ENCODE peak calls at places on chromosomes 11 and 22, in six cellular contexts. One of them, this sample, is unnamed.

GRCh38 chr11:127056338-127056971 is 55.9 kb upstream of the KIRREL3 start:
- DNase-seq in esophagus squamous epithelium: no peak
- DNase-seq in CD8-positive, alpha-beta memory T cell: no peak
- DNase-seq in PC-3: no peak
- DNase-seq in right atrium auricular region: peak
- DNase-seq in neural progenitor cell: no peak
- DNase-seq in this sample: no peak

GRCh38 chr11:94525933-94526332 is 13.7 kb downstream of the C11orf97 start:
- DNase-seq in PC-3: peak
- DNase-seq in neural progenitor cell: peak
- DNase-seq in esophagus squamous epithelium: no peak
- DNase-seq in CD8-positive, alpha-beta memory T cell: no peak
- DNase-seq in right atrium auricular region: peak
- DNase-seq in this sample: peak

GRCh38 chr11:117662255-117662654 is 134.8 kb downstream of the DSCAML1 start:
- DNase-seq in CD8-positive, alpha-beta memory T cell: no peak
- DNase-seq in right atrium auricular region: no peak
- DNase-seq in esophagus squamous epithelium: no peak
- DNase-seq in PC-3: no peak
- DNase-seq in neural progenitor cell: no peak
- DNase-seq in this sample: no peak

GRCh38 chr11:70895061-70895670 is 357.2 kb downstream of the SHANK2 start:
- DNase-seq in neural progenitor cell: no peak
- DNase-seq in esophagus squamous epithelium: no peak
- DNase-seq in right atrium auricular region: no peak
- DNase-seq in PC-3: no peak
- DNase-seq in CD8-positive, alpha-beta memory T cell: no peak
- DNase-seq in this sample: peak

GRCh38 chr11:40338739-40339138 is 1120.7 kb downstream of the LRRC4C start:
- DNase-seq in CD8-positive, alpha-beta memory T cell: no peak
- DNase-seq in right atrium auricular region: no peak
- DNase-seq in neural progenitor cell: no peak
- DNase-seq in PC-3: peak
- DNase-seq in esophagus squamous epithelium: no peak
- DNase-seq in this sample: no peak

GRCh38 chr11:44609028-44609782 is 43.7 kb downstream of the CD82 start:
- DNase-seq in PC-3: no peak
- DNase-seq in right atrium auricular region: no peak
- DNase-seq in esophagus squamous epithelium: peak
- DNase-seq in CD8-positive, alpha-beta memory T cell: peak
- DNase-seq in neural progenitor cell: no peak
- DNase-seq in this sample: no peak

GRCh38 chr22:33909075-33909458 is 11.2 kb downstream of the LARGE1 start:
- DNase-seq in PC-3: no peak
- DNase-seq in CD8-positive, alpha-beta memory T cell: no peak
- DNase-seq in neural progenitor cell: no peak
- DNase-seq in esophagus squamous epithelium: no peak
- DNase-seq in right atrium auricular region: no peak
- DNase-seq in this sample: no peak

GRCh38 chr11:75344761-75345454 is 6.6 kb downstream of the ARRB1 start:
- DNase-seq in neural progenitor cell: no peak
- DNase-seq in esophagus squamous epithelium: no peak
- DNase-seq in CD8-positive, alpha-beta memory T cell: no peak
- DNase-seq in PC-3: peak
- DNase-seq in right atrium auricular region: no peak
- DNase-seq in this sample: no peak

GRCh38 chr11:116840224-116840745 is 2.9 kb upstream of the APOA1 start:
- DNase-seq in right atrium auricular region: no peak
- DNase-seq in esophagus squamous epithelium: no peak
- DNase-seq in CD8-positive, alpha-beta memory T cell: no peak
- DNase-seq in PC-3: no peak
- DNase-seq in neural progenitor cell: peak
- DNase-seq in this sample: no peak

GRCh38 chr22:35384973-35385588 is 4.2 kb downstream of the HMOX1 start:
- DNase-seq in right atrium auricular region: no peak
- DNase-seq in esophagus squamous epithelium: no peak
- DNase-seq in neural progenitor cell: no peak
- DNase-seq in PC-3: no peak
- DNase-seq in CD8-positive, alpha-beta memory T cell: no peak
- DNase-seq in this sample: no peak

GRCh38 chr11:125514336-125515101 is 18.5 kb upstream of the FEZ1 start:
- DNase-seq in PC-3: peak
- DNase-seq in esophagus squamous epithelium: no peak
- DNase-seq in CD8-positive, alpha-beta memory T cell: peak
- DNase-seq in right atrium auricular region: no peak
- DNase-seq in neural progenitor cell: no peak
- DNase-seq in this sample: no peak

GRCh38 chr22:46462726-46463371 is 74.6 kb downstream of the CELSR1 start:
- DNase-seq in PC-3: peak
- DNase-seq in esophagus squamous epithelium: no peak
- DNase-seq in right atrium auricular region: no peak
- DNase-seq in CD8-positive, alpha-beta memory T cell: no peak
- DNase-seq in neural progenitor cell: no peak
- DNase-seq in this sample: no peak

GRCh38 chr11:36306888-36307287 is 10.8 kb downstream of the PRR5L start:
- DNase-seq in esophagus squamous epithelium: no peak
- DNase-seq in right atrium auricular region: no peak
- DNase-seq in neural progenitor cell: peak
- DNase-seq in CD8-positive, alpha-beta memory T cell: no peak
- DNase-seq in PC-3: peak
- DNase-seq in this sample: no peak

GRCh38 chr11:12686246-12687060 is 12.2 kb downstream of the TEAD1 start:
- DNase-seq in CD8-positive, alpha-beta memory T cell: no peak
- DNase-seq in PC-3: peak
- DNase-seq in right atrium auricular region: no peak
- DNase-seq in esophagus squamous epithelium: no peak
- DNase-seq in neural progenitor cell: no peak
- DNase-seq in this sample: no peak

GRCh38 chr22:48692734-48693376 is 1134.8 kb downstream of the BRD1 start:
- DNase-seq in CD8-positive, alpha-beta memory T cell: no peak
- DNase-seq in neural progenitor cell: no peak
- DNase-seq in PC-3: no peak
- DNase-seq in esophagus squamous epithelium: no peak
- DNase-seq in right atrium auricular region: no peak
- DNase-seq in this sample: peak

GRCh38 chr22:45983797-45984196 is 6.8 kb upstream of the WNT7B start:
- DNase-seq in CD8-positive, alpha-beta memory T cell: no peak
- DNase-seq in PC-3: no peak
- DNase-seq in right atrium auricular region: no peak
- DNase-seq in neural progenitor cell: no peak
- DNase-seq in esophagus squamous epithelium: no peak
- DNase-seq in this sample: no peak

GRCh38 chr22:22167791-22168189 is 76.8 kb upstream of the VPREB1 start:
- DNase-seq in right atrium auricular region: no peak
- DNase-seq in esophagus squamous epithelium: no peak
- DNase-seq in CD8-positive, alpha-beta memory T cell: no peak
- DNase-seq in neural progenitor cell: no peak
- DNase-seq in PC-3: no peak
- DNase-seq in this sample: no peak

GRCh38 chr11:93476796-93477195 is 66.4 kb downstream of the SMCO4 start:
- DNase-seq in right atrium auricular region: no peak
- DNase-seq in esophagus squamous epithelium: no peak
- DNase-seq in neural progenitor cell: no peak
- DNase-seq in PC-3: peak
- DNase-seq in CD8-positive, alpha-beta memory T cell: no peak
- DNase-seq in this sample: no peak

GRCh38 chr11:75193271-75193670 is 42.4 kb downstream of the SLCO2B1 start:
- DNase-seq in PC-3: no peak
- DNase-seq in CD8-positive, alpha-beta memory T cell: no peak
- DNase-seq in neural progenitor cell: no peak
- DNase-seq in right atrium auricular region: no peak
- DNase-seq in esophagus squamous epithelium: no peak
- DNase-seq in this sample: no peak

GRCh38 chr22:19995611-19996339 is 20.8 kb downstream of the ARVCF start:
- DNase-seq in neural progenitor cell: no peak
- DNase-seq in CD8-positive, alpha-beta memory T cell: no peak
- DNase-seq in right atrium auricular region: no peak
- DNase-seq in esophagus squamous epithelium: no peak
- DNase-seq in PC-3: no peak
- DNase-seq in this sample: no peak

GRCh38 chr11:12066799-12067508 is 43.4 kb upstream of the MICAL2 start:
- DNase-seq in neural progenitor cell: peak
- DNase-seq in CD8-positive, alpha-beta memory T cell: no peak
- DNase-seq in esophagus squamous epithelium: no peak
- DNase-seq in PC-3: peak
- DNase-seq in right atrium auricular region: no peak
- DNase-seq in this sample: peak

GRCh38 chr11:74566386-74566960 is 25.9 kb upstream of the POLD3 start:
- DNase-seq in neural progenitor cell: no peak
- DNase-seq in PC-3: no peak
- DNase-seq in esophagus squamous epithelium: no peak
- DNase-seq in CD8-positive, alpha-beta memory T cell: no peak
- DNase-seq in right atrium auricular region: no peak
- DNase-seq in this sample: no peak

GRCh38 chr11:72305077-72305476 is 61.1 kb upstream of the PHOX2A start:
- DNase-seq in esophagus squamous epithelium: no peak
- DNase-seq in neural progenitor cell: no peak
- DNase-seq in PC-3: no peak
- DNase-seq in CD8-positive, alpha-beta memory T cell: no peak
- DNase-seq in right atrium auricular region: no peak
- DNase-seq in this sample: no peak

GRCh38 chr11:86671386-86672006 is 920 bp downstream of the ME3 start:
- DNase-seq in esophagus squamous epithelium: no peak
- DNase-seq in PC-3: peak
- DNase-seq in right atrium auricular region: peak
- DNase-seq in CD8-positive, alpha-beta memory T cell: peak
- DNase-seq in neural progenitor cell: peak
- DNase-seq in this sample: peak

GRCh38 chr11:2897048-2897447 is 11.5 kb upstream of the CDKN1C start:
- DNase-seq in PC-3: no peak
- DNase-seq in neural progenitor cell: no peak
- DNase-seq in right atrium auricular region: no peak
- DNase-seq in CD8-positive, alpha-beta memory T cell: no peak
- DNase-seq in esophagus squamous epithelium: no peak
- DNase-seq in this sample: no peak

GRCh38 chr11:2901196-2901796 is 15.7 kb upstream of the CDKN1C start:
- DNase-seq in right atrium auricular region: no peak
- DNase-seq in neural progenitor cell: no peak
- DNase-seq in PC-3: no peak
- DNase-seq in esophagus squamous epithelium: no peak
- DNase-seq in CD8-positive, alpha-beta memory T cell: no peak
- DNase-seq in this sample: peak

GRCh38 chr11:2896047-2896446 is 10.5 kb upstream of the CDKN1C start:
- DNase-seq in PC-3: no peak
- DNase-seq in CD8-positive, alpha-beta memory T cell: no peak
- DNase-seq in esophagus squamous epithelium: no peak
- DNase-seq in right atrium auricular region: no peak
- DNase-seq in neural progenitor cell: no peak
- DNase-seq in this sample: no peak

GRCh38 chr11:2899080-2899783 is 13.7 kb upstream of the CDKN1C start:
- DNase-seq in PC-3: no peak
- DNase-seq in neural progenitor cell: no peak
- DNase-seq in esophagus squamous epithelium: no peak
- DNase-seq in CD8-positive, alpha-beta memory T cell: no peak
- DNase-seq in right atrium auricular region: no peak
- DNase-seq in this sample: peak

GRCh38 chr11:2898366-2899079 is 12.9 kb upstream of the CDKN1C start:
- DNase-seq in right atrium auricular region: peak
- DNase-seq in neural progenitor cell: no peak
- DNase-seq in PC-3: peak
- DNase-seq in CD8-positive, alpha-beta memory T cell: peak
- DNase-seq in esophagus squamous epithelium: no peak
- DNase-seq in this sample: peak
- H3K27ac ChIP-seq in right atrium auricular region: peak
- H3K27ac ChIP-seq in neural progenitor cell: no peak
- H3K27ac ChIP-seq in PC-3: peak
- H3K27ac ChIP-seq in CD8-positive, alpha-beta memory T cell: no peak
- H3K27ac ChIP-seq in esophagus squamous epithelium: peak
- H3K27ac ChIP-seq in this sample: peak

GRCh38 chr22:36419912-36420882 is 32.4 kb upstream of the MYH9 start:
- DNase-seq in neural progenitor cell: no peak
- DNase-seq in CD8-positive, alpha-beta memory T cell: no peak
- DNase-seq in PC-3: no peak
- DNase-seq in right atrium auricular region: no peak
- DNase-seq in esophagus squamous epithelium: no peak
- DNase-seq in this sample: no peak

GRCh38 chr22:36419177-36419911 is 31.6 kb upstream of the MYH9 start:
- DNase-seq in esophagus squamous epithelium: no peak
- DNase-seq in CD8-positive, alpha-beta memory T cell: no peak
- DNase-seq in right atrium auricular region: peak
- DNase-seq in PC-3: no peak
- DNase-seq in neural progenitor cell: no peak
- DNase-seq in this sample: no peak

GRCh38 chr22:36413022-36413770 is 25.4 kb upstream of the MYH9 start:
- DNase-seq in PC-3: no peak
- DNase-seq in esophagus squamous epithelium: no peak
- DNase-seq in CD8-positive, alpha-beta memory T cell: no peak
- DNase-seq in right atrium auricular region: no peak
- DNase-seq in neural progenitor cell: no peak
- DNase-seq in this sample: no peak

GRCh38 chr22:36415415-36416168 is 27.8 kb upstream of the MYH9 start:
- DNase-seq in CD8-positive, alpha-beta memory T cell: no peak
- DNase-seq in right atrium auricular region: no peak
- DNase-seq in PC-3: no peak
- DNase-seq in esophagus squamous epithelium: no peak
- DNase-seq in neural progenitor cell: no peak
- DNase-seq in this sample: no peak

GRCh38 chr22:36417281-36417686 is 29.5 kb upstream of the MYH9 start:
- DNase-seq in neural progenitor cell: no peak
- DNase-seq in CD8-positive, alpha-beta memory T cell: no peak
- DNase-seq in right atrium auricular region: no peak
- DNase-seq in PC-3: peak
- DNase-seq in esophagus squamous epithelium: no peak
- DNase-seq in this sample: peak
- H3K27ac ChIP-seq in neural progenitor cell: no peak
- H3K27ac ChIP-seq in CD8-positive, alpha-beta memory T cell: no peak
- H3K27ac ChIP-seq in right atrium auricular region: no peak
- H3K27ac ChIP-seq in PC-3: peak
- H3K27ac ChIP-seq in esophagus squamous epithelium: peak
- H3K27ac ChIP-seq in this sample: peak

DNA sequence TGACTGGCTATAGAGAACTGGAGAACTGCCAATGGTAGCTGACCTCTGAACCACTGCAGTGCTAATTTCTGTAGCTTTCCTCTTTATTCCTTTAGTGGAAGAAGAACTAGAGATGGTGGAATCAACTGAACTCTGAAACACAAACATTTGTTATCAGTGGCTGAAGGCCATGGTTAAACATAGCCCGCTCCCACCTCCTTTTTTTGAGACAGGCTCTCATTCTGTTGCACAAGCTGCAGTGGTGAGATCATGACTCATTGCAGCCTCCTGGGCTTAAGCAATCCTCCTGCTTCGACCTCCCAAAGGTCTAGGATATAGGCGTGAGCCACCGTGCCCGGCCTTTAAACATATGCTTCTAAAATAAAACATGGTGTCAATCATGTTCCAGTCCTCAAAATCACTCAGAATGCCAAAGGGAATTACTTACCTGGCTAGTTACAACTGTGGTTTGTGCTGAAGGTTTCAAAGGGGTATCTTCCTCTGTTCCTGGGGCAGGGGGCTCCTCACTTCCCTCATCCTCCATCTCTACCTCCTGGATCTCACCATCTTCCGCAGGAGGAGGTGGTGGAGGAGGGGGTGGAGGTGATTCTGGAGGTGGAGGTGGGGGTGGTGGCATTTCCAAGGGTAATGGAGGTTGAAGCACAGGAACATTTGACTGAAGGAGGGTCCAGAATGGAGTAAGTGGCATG is 9.0 kb upstream of the AGBL2 start:
- DNase-seq in PC-3: peak
- DNase-seq in neural progenitor cell: no peak
- DNase-seq in CD8-positive, alpha-beta memory T cell: no peak
- DNase-seq in esophagus squamous epithelium: no peak
- DNase-seq in right atrium auricular region: peak
- DNase-seq in this sample: no peak
- H3K27ac ChIP-seq in PC-3: no peak
- H3K27ac ChIP-seq in neural progenitor cell: no peak
- H3K27ac ChIP-seq in CD8-positive, alpha-beta memory T cell: no peak
- H3K27ac ChIP-seq in esophagus squamous epithelium: no peak
- H3K27ac ChIP-seq in right atrium auricular region: peak
- H3K27ac ChIP-seq in this sample: no peak

GRCh38 chr11:119585038-119585666 is 143.8 kb downstream of the NECTIN1 start:
- DNase-seq in PC-3: peak
- DNase-seq in neural progenitor cell: peak
- DNase-seq in right atrium auricular region: no peak
- DNase-seq in CD8-positive, alpha-beta memory T cell: no peak
- DNase-seq in esophagus squamous epithelium: no peak
- DNase-seq in this sample: no peak
- H3K27ac ChIP-seq in PC-3: peak
- H3K27ac ChIP-seq in neural progenitor cell: no peak
- H3K27ac ChIP-seq in right atrium auricular region: no peak
- H3K27ac ChIP-seq in CD8-positive, alpha-beta memory T cell: peak
- H3K27ac ChIP-seq in esophagus squamous epithelium: peak
- H3K27ac ChIP-seq in this sample: no peak